ENCODE peak calls at places on chromosomes 16 and 17, in eight cellular contexts. One of them, this sample, is unnamed. For H3K27me3, the result is how much of the 10 kb centered on the place peaks cover.

GRCh38 chr17:39264119-39264518 is 38.4 kb upstream of the STAC2 start:
- DNase-seq in HepG2: no peak
- DNase-seq in stomach: no peak
- DNase-seq in SK-N-SH: no peak
- DNase-seq in suprapubic skin: no peak
- DNase-seq in H1: no peak
- DNase-seq in K562: no peak
- DNase-seq in sigmoid colon: no peak
- DNase-seq in this sample: no peak

GRCh38 chr16:89315791-89316581 is 98.5 kb downstream of the ZNF778 start:
- DNase-seq in H1: no peak
- DNase-seq in sigmoid colon: no peak
- DNase-seq in HepG2: peak
- DNase-seq in suprapubic skin: no peak
- DNase-seq in K562: peak
- DNase-seq in SK-N-SH: no peak
- DNase-seq in stomach: peak
- DNase-seq in this sample: peak

GRCh38 chr16:20763461-20764232 is at the start of gene ACSM3:
- DNase-seq in HepG2: peak
- DNase-seq in H1: peak
- DNase-seq in SK-N-SH: peak
- DNase-seq in stomach: peak
- DNase-seq in sigmoid colon: peak
- DNase-seq in K562: peak
- DNase-seq in suprapubic skin: no peak
- DNase-seq in this sample: peak

GRCh38 chr17:83179811-83180210 is 100.4 kb downstream of the METRNL start:
- DNase-seq in sigmoid colon: peak
- DNase-seq in K562: no peak
- DNase-seq in H1: no peak
- DNase-seq in SK-N-SH: no peak
- DNase-seq in HepG2: no peak
- DNase-seq in stomach: no peak
- DNase-seq in suprapubic skin: peak
- DNase-seq in this sample: no peak

GRCh38 chr17:50465635-50466034 is 3.0 kb downstream of the CHAD start:
- DNase-seq in H1: no peak
- DNase-seq in K562: no peak
- DNase-seq in suprapubic skin: no peak
- DNase-seq in stomach: no peak
- DNase-seq in HepG2: no peak
- DNase-seq in SK-N-SH: no peak
- DNase-seq in sigmoid colon: no peak
- DNase-seq in this sample: no peak

GRCh38 chr17:56717471-56717870 is 116.2 kb downstream of the C17orf67 start:
- DNase-seq in K562: no peak
- DNase-seq in SK-N-SH: no peak
- DNase-seq in H1: no peak
- DNase-seq in suprapubic skin: no peak
- DNase-seq in stomach: no peak
- DNase-seq in sigmoid colon: no peak
- DNase-seq in HepG2: no peak
- DNase-seq in this sample: no peak

GRCh38 chr16:57544129-57544653 is 1.7 kb downstream of the ADGRG5 start:
- DNase-seq in sigmoid colon: no peak
- DNase-seq in stomach: no peak
- DNase-seq in K562: peak
- DNase-seq in suprapubic skin: peak
- DNase-seq in HepG2: no peak
- DNase-seq in SK-N-SH: no peak
- DNase-seq in H1: no peak
- DNase-seq in this sample: peak

GRCh38 chr17:54900457-54901229 is at the start of gene TOM1L1:
- DNase-seq in H1: peak
- DNase-seq in suprapubic skin: peak
- DNase-seq in SK-N-SH: peak
- DNase-seq in K562: peak
- DNase-seq in HepG2: peak
- DNase-seq in sigmoid colon: peak
- DNase-seq in stomach: peak
- DNase-seq in this sample: peak

GRCh38 chr17:81285179-81285878 is 9.8 kb downstream of the SLC38A10 start:
- DNase-seq in H1: no peak
- DNase-seq in stomach: peak
- DNase-seq in suprapubic skin: peak
- DNase-seq in sigmoid colon: peak
- DNase-seq in K562: peak
- DNase-seq in HepG2: no peak
- DNase-seq in SK-N-SH: no peak
- DNase-seq in this sample: peak

GRCh38 chr16:6947291-6947690 is 385.4 kb upstream of the RBFOX1 start:
- DNase-seq in suprapubic skin: no peak
- DNase-seq in sigmoid colon: no peak
- DNase-seq in SK-N-SH: no peak
- DNase-seq in stomach: no peak
- DNase-seq in K562: no peak
- DNase-seq in H1: no peak
- DNase-seq in HepG2: no peak
- DNase-seq in this sample: no peak

GRCh38 chr17:36839256-36839655 is 98.0 kb upstream of the LHX1 start:
- DNase-seq in suprapubic skin: no peak
- DNase-seq in SK-N-SH: no peak
- DNase-seq in sigmoid colon: no peak
- DNase-seq in H1: no peak
- DNase-seq in HepG2: no peak
- DNase-seq in K562: no peak
- DNase-seq in stomach: no peak
- DNase-seq in this sample: no peak

GRCh38 chr16:19524866-19525723 is 1.4 kb downstream of the CCP110 start:
- DNase-seq in suprapubic skin: no peak
- DNase-seq in sigmoid colon: no peak
- DNase-seq in HepG2: no peak
- DNase-seq in H1: no peak
- DNase-seq in stomach: no peak
- DNase-seq in SK-N-SH: peak
- DNase-seq in K562: peak
- DNase-seq in this sample: no peak

GRCh38 chr17:74197801-74198200 is 5.7 kb upstream of the RPL38 start:
- DNase-seq in stomach: no peak
- DNase-seq in SK-N-SH: no peak
- DNase-seq in suprapubic skin: no peak
- DNase-seq in sigmoid colon: no peak
- DNase-seq in H1: no peak
- DNase-seq in HepG2: no peak
- DNase-seq in K562: no peak
- DNase-seq in this sample: no peak

GRCh38 chr17:35373984-35374765 is 754 bp upstream of the SLFN11 start:
- DNase-seq in sigmoid colon: peak
- DNase-seq in H1: no peak
- DNase-seq in HepG2: no peak
- DNase-seq in stomach: peak
- DNase-seq in SK-N-SH: peak
- DNase-seq in suprapubic skin: peak
- DNase-seq in K562: no peak
- DNase-seq in this sample: peak

GRCh38 chr16:67930678-67931211 is 917 bp downstream of the CTRL start:
- DNase-seq in sigmoid colon: peak
- DNase-seq in HepG2: no peak
- DNase-seq in SK-N-SH: no peak
- DNase-seq in stomach: no peak
- DNase-seq in suprapubic skin: no peak
- DNase-seq in K562: no peak
- DNase-seq in H1: no peak
- DNase-seq in this sample: no peak

GRCh38 chr17:14856156-14856555 is 409.0 kb downstream of the PMP22 start:
- DNase-seq in K562: no peak
- DNase-seq in H1: no peak
- DNase-seq in SK-N-SH: no peak
- DNase-seq in stomach: no peak
- DNase-seq in HepG2: no peak
- DNase-seq in sigmoid colon: no peak
- DNase-seq in suprapubic skin: no peak
- DNase-seq in this sample: no peak

GRCh38 chr17:56779898-56780777 is 53.6 kb downstream of the C17orf67 start:
- DNase-seq in sigmoid colon: peak
- DNase-seq in stomach: peak
- DNase-seq in H1: peak
- DNase-seq in HepG2: peak
- DNase-seq in suprapubic skin: peak
- DNase-seq in K562: peak
- DNase-seq in SK-N-SH: peak
- DNase-seq in this sample: peak

GRCh38 chr16:55257971-55258613 is 65.9 kb upstream of the IRX6 start:
- DNase-seq in HepG2: peak
- DNase-seq in sigmoid colon: no peak
- DNase-seq in stomach: peak
- DNase-seq in suprapubic skin: peak
- DNase-seq in H1: peak
- DNase-seq in K562: peak
- DNase-seq in SK-N-SH: peak
- DNase-seq in this sample: peak

GRCh38 chr17:49015924-49016774 is 19.0 kb downstream of the IGF2BP1 start:
- DNase-seq in K562: no peak
- DNase-seq in H1: no peak
- DNase-seq in HepG2: no peak
- DNase-seq in suprapubic skin: no peak
- DNase-seq in stomach: no peak
- DNase-seq in sigmoid colon: no peak
- DNase-seq in SK-N-SH: no peak
- DNase-seq in this sample: no peak

GRCh38 chr16:3044708-3045107 is 1.7 kb upstream of the MMP25 start:
- DNase-seq in stomach: no peak
- DNase-seq in HepG2: no peak
- DNase-seq in H1: no peak
- DNase-seq in K562: no peak
- DNase-seq in suprapubic skin: no peak
- DNase-seq in sigmoid colon: no peak
- DNase-seq in SK-N-SH: no peak
- DNase-seq in this sample: no peak

GRCh38 chr16:3042376-3042775 is 4.0 kb upstream of the MMP25 start:
- DNase-seq in sigmoid colon: no peak
- DNase-seq in H1: no peak
- DNase-seq in HepG2: no peak
- DNase-seq in SK-N-SH: no peak
- DNase-seq in suprapubic skin: no peak
- DNase-seq in stomach: no peak
- DNase-seq in K562: no peak
- DNase-seq in this sample: no peak

GRCh38 chr16:3046506-3047386 is at the start of gene MMP25:
- DNase-seq in H1: no peak
- DNase-seq in sigmoid colon: no peak
- DNase-seq in suprapubic skin: no peak
- DNase-seq in K562: no peak
- DNase-seq in stomach: no peak
- DNase-seq in SK-N-SH: peak
- DNase-seq in HepG2: no peak
- DNase-seq in this sample: no peak

GRCh38 chr16:3047387-3047720 is 993 bp downstream of the MMP25 start:
- DNase-seq in H1: no peak
- DNase-seq in sigmoid colon: no peak
- DNase-seq in SK-N-SH: no peak
- DNase-seq in stomach: no peak
- DNase-seq in K562: no peak
- DNase-seq in HepG2: no peak
- DNase-seq in suprapubic skin: no peak
- DNase-seq in this sample: no peak

DNA sequence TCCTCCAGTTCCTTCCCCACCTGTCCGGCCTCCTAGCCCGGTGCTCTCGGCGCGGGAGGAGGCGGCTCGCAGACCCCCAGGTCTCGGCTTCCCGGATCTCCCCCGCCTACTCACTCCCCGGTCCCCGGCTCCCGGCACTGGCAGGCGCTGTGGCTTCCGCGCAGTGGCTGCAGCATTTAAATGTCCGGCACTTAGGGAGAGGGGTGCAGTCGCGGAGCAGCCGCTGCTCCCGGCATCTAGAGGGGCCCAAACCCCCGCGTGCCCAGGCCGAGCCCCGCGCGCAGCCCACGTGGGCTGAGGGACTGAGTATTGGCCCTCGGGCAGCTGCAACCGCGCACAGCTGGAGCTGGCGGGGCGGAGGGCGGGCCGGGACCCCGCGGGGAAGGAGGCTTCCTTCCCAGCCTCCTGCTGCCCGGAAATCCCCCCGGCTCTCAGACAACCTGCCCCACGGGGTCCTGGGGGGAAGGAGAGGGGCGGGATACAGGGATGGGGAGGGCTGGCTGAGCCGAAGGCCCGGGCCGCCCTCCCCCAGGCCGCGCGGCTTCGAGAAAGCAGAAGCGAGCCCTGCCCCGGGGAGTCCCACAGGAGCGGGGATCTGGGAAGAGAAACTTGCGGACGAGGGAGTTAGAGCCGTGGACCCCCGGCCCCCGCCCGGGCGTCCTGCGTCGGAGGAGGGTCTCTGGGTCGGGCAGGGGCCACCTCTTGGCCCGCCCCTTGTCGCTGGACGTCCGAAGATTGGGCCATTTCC is 429 bp upstream of the MMP25 start:
- DNase-seq in sigmoid colon: no peak
- DNase-seq in stomach: no peak
- DNase-seq in SK-N-SH: peak
- DNase-seq in HepG2: no peak
- DNase-seq in suprapubic skin: no peak
- DNase-seq in H1: no peak
- DNase-seq in K562: peak
- DNase-seq in this sample: peak
- H3K27me3 ChIP-seq in sigmoid colon: under half
- H3K27me3 ChIP-seq in stomach: half or more
- H3K27me3 ChIP-seq in SK-N-SH: half or more
- H3K27me3 ChIP-seq in HepG2: under half
- H3K27me3 ChIP-seq in suprapubic skin: half or more
- H3K27me3 ChIP-seq in H1: under half
- H3K27me3 ChIP-seq in K562: under half
- H3K27me3 ChIP-seq in this sample: half or more

GRCh38 chr16:74503412-74503811 is 82.1 kb upstream of the CLEC18B start:
- DNase-seq in K562: no peak
- DNase-seq in suprapubic skin: no peak
- DNase-seq in stomach: no peak
- DNase-seq in SK-N-SH: no peak
- DNase-seq in H1: no peak
- DNase-seq in HepG2: no peak
- DNase-seq in sigmoid colon: no peak
- DNase-seq in this sample: no peak
- TF ChIP-seq POLR2AphosphoS5 in K562: no peak
- TF ChIP-seq POLR2AphosphoS5 in suprapubic skin: no peak
- TF ChIP-seq POLR2AphosphoS5 in stomach: no peak
- TF ChIP-seq POLR2AphosphoS5 in SK-N-SH: no peak
- TF ChIP-seq POLR2AphosphoS5 in H1: no peak
- TF ChIP-seq POLR2AphosphoS5 in HepG2: no peak
- TF ChIP-seq POLR2AphosphoS5 in sigmoid colon: no peak
- TF ChIP-seq POLR2AphosphoS5 in this sample: no peak

GRCh38 chr16:11254913-11255736 is 879 bp downstream of the SOCS1 start:
- DNase-seq in HepG2: no peak
- DNase-seq in H1: no peak
- DNase-seq in stomach: peak
- DNase-seq in sigmoid colon: peak
- DNase-seq in suprapubic skin: no peak
- DNase-seq in SK-N-SH: peak
- DNase-seq in K562: peak
- DNase-seq in this sample: peak
- TF ChIP-seq EP300 in HepG2: no peak
- TF ChIP-seq EP300 in H1: no peak
- TF ChIP-seq EP300 in stomach: no peak
- TF ChIP-seq EP300 in sigmoid colon: no peak
- TF ChIP-seq EP300 in suprapubic skin: no peak
- TF ChIP-seq EP300 in SK-N-SH: no peak
- TF ChIP-seq EP300 in K562: no peak
- TF ChIP-seq EP300 in this sample: no peak

GRCh38 chr17:79382313-79382712 is 228.5 kb downstream of the RBFOX3 start:
- DNase-seq in sigmoid colon: no peak
- DNase-seq in H1: no peak
- DNase-seq in suprapubic skin: no peak
- DNase-seq in SK-N-SH: no peak
- DNase-seq in stomach: no peak
- DNase-seq in K562: no peak
- DNase-seq in HepG2: no peak
- DNase-seq in this sample: no peak
- H3K27me3 ChIP-seq in sigmoid colon: under half
- H3K27me3 ChIP-seq in H1: under half
- H3K27me3 ChIP-seq in suprapubic skin: half or more
- H3K27me3 ChIP-seq in SK-N-SH: under half
- H3K27me3 ChIP-seq in stomach: half or more
- H3K27me3 ChIP-seq in K562: under half
- H3K27me3 ChIP-seq in HepG2: under half
- H3K27me3 ChIP-seq in this sample: under half